ENCODE peak calls at places on chromosomes 3 and 15, in nine cellular contexts. F is H54, L is endodermal cell, V is colonic mucosa, U is A172, D is HTR-8/SVneo, Q is hippocampal formation, G is aorta, Z is NCI-H774. J is an unnamed sample.
A peak's percentile ranks its signal among the peaks of the same experiment; 100 is the strongest.

GRCh38 chr3:138675393-138675792 is 66.8 kb downstream of the FAIM start:
- DNase-seq in V (no peak), U (peak; percentile 36), Q (no peak), G (no peak), Z (no peak), F (no peak), D (no peak), L (no peak), J (no peak)

GRCh38 chr3:43032217-43032545 is 53.1 kb downstream of the GASK1A start:
- DNase-seq in F (no peak), G (no peak), Z (no peak), L (peak; percentile 17), U (no peak), Q (no peak), D (no peak), V (no peak), J (no peak)

GRCh38 chr15:29067949-29068348 is 182.2 kb downstream of the APBA2 start:
- DNase-seq in L (no peak), Z (no peak), G (no peak), F (no peak), V (no peak), U (no peak), D (no peak), Q (no peak), J (no peak)

GRCh38 chr3:150248116-150248864 is 159.8 kb upstream of the TSC22D2 start:
- DNase-seq in U (peak; percentile 80), D (peak; percentile 36), V (no peak), L (no peak), Q (no peak), F (no peak), G (no peak), Z (no peak), J (no peak)

GRCh38 chr15:66707310-66708160 is 5.5 kb downstream of the SMAD6 start:
- DNase-seq in D (peak; percentile 55), Z (no peak), U (no peak), Q (no peak), L (peak; percentile 93), F (no peak), V (peak; percentile 46), G (peak; percentile 70), J (peak; percentile 48)

GRCh38 chr3:84925571-84925970 is 33.2 kb upstream of the CADM2 start:
- DNase-seq in F (no peak), G (no peak), V (no peak), D (no peak), Q (peak; percentile 86), L (no peak), Z (no peak), U (no peak), J (no peak)

GRCh38 chr3:37256447-37256846 is 82.1 kb upstream of the LRRFIP2 start:
- DNase-seq in L (no peak), F (no peak), G (no peak), V (no peak), Q (no peak), D (no peak), U (peak; percentile 21), Z (no peak), J (no peak)

GRCh38 chr3:30343067-30343831 is 263.2 kb upstream of the TGFBR2 start:
- DNase-seq in Q (no peak), L (no peak), G (no peak), F (no peak), U (no peak), Z (no peak), V (no peak), D (no peak), J (no peak)

GRCh38 chr3:182683335-182684257 is 109.7 kb upstream of the ATP11B start:
- DNase-seq in Q (peak; percentile 92), L (peak; percentile 90), G (peak; percentile 47), V (peak; percentile 82), F (peak; percentile 61), D (peak; percentile 71), Z (peak; percentile 92), U (peak; percentile 68), J (peak; percentile 74)

GRCh38 chr15:94293411-94294402 is 62.3 kb downstream of the MCTP2 start:
- DNase-seq in D (no peak), V (no peak), L (no peak), Q (no peak), G (no peak), F (no peak), Z (no peak), U (no peak), J (no peak)

GRCh38 chr15:89496155-89497098 is at the start of gene RHCG:
- DNase-seq in D (no peak), F (no peak), U (no peak), G (no peak), Q (no peak), V (no peak), Z (peak; percentile 8), L (peak; percentile 95), J (no peak)

GRCh38 chr3:193507566-193507965 is 47.1 kb downstream of the ATP13A4 start:
- DNase-seq in Q (no peak), U (peak; percentile 69), V (no peak), D (no peak), F (no peak), L (no peak), Z (no peak), G (no peak), J (no peak)

GRCh38 chr15:39131605-39132004 is 449.3 kb upstream of the THBS1 start:
- DNase-seq in V (no peak), U (peak; percentile 54), G (no peak), D (no peak), Z (no peak), L (no peak), F (no peak), Q (no peak), J (no peak)

GRCh38 chr3:22089284-22089683 is 338.3 kb upstream of the ZNF385D start:
- DNase-seq in V (no peak), D (peak; percentile 4), Q (no peak), G (no peak), Z (peak; percentile 40), L (peak; percentile 65), U (peak; percentile 34), F (no peak), J (no peak)

GRCh38 chr3:111998661-111999641 is at the start of gene TAGLN3:
- DNase-seq in V (no peak), U (no peak), Q (peak; percentile 70), D (peak; percentile 35), Z (peak; percentile 31), L (peak; percentile 86), F (no peak), G (no peak), J (no peak)

GRCh38 chr15:23532019-23532418 is 33.5 kb upstream of the MKRN3 start:
- DNase-seq in L (no peak), U (peak; percentile 24), V (no peak), G (no peak), F (peak; percentile 13), Q (peak; percentile 12), D (no peak), Z (no peak), J (no peak)

GRCh38 chr3:57949344-57949743 is 58.9 kb upstream of the FLNB start:
- DNase-seq in D (no peak), Q (no peak), L (no peak), F (no peak), V (no peak), U (no peak), G (no peak), Z (no peak), J (no peak)

GRCh38 chr3:79598594-79598993 is 169.2 kb downstream of the ROBO1 start:
- DNase-seq in G (no peak), V (no peak), L (peak; percentile 39), Q (no peak), Z (no peak), U (no peak), D (no peak), F (no peak), J (no peak)

GRCh38 chr3:95333826-95334225 is 1271.0 kb downstream of the NSUN3 start:
- DNase-seq in V (no peak), U (peak; percentile 1), Q (no peak), Z (no peak), G (no peak), F (no peak), L (no peak), D (no peak), J (no peak)

GRCh38 chr3:149449799-149450198 is 24.7 kb upstream of the TM4SF4 start:
- DNase-seq in L (peak; percentile 67), U (no peak), Q (no peak), Z (no peak), V (no peak), G (no peak), D (peak; percentile 25), F (no peak), J (peak; percentile 21)

GRCh38 chr3:13009132-13009945 is 63.9 kb downstream of the IQSEC1 start:
- DNase-seq in U (peak; percentile 86), L (no peak), G (peak; percentile 91), F (no peak), V (peak; percentile 73), D (no peak), Z (no peak), Q (no peak), J (peak; percentile 71)

GRCh38 chr15:101201411-101202174 is 50.3 kb downstream of the CHSY1 start:
- DNase-seq in L (peak; percentile 97), Q (peak; percentile 43), Z (no peak), U (peak; percentile 97), D (peak; percentile 91), V (peak; percentile 66), F (peak; percentile 63), G (peak; percentile 98), J (peak; percentile 87)

GRCh38 chr3:42662813-42663535 is 9.5 kb downstream of the ZBTB47 start:
- DNase-seq in Z (no peak), Q (no peak), D (no peak), L (peak; percentile 31), U (no peak), G (no peak), V (no peak), F (no peak), J (no peak)

GRCh38 chr3:148092624-148093194 is 605.0 kb upstream of the AGTR1 start:
- DNase-seq in Z (no peak), L (no peak), F (no peak), V (no peak), Q (no peak), D (no peak), U (no peak), G (no peak), J (no peak)

GRCh38 chr3:187352581-187353575 is 15.3 kb upstream of the RTP4 start:
- DNase-seq in V (peak; percentile 47), Q (no peak), D (no peak), U (no peak), Z (no peak), L (no peak), F (no peak), G (no peak), J (no peak)

GRCh38 chr3:172201136-172201989 is 162.0 kb downstream of the FNDC3B start:
- DNase-seq in Q (no peak), F (no peak), U (peak; percentile 59), V (peak; percentile 73), D (no peak), G (peak; percentile 89), L (no peak), Z (peak; percentile 80), J (peak; percentile 74)

GRCh38 chr3:72408983-72409779 is 439.1 kb downstream of the SHQ1 start:
- DNase-seq in D (no peak), U (no peak), L (no peak), Z (no peak), G (no peak), V (no peak), F (no peak), Q (no peak), J (no peak)